ENCODE peak calls at places on chromosomes 3 and 15, in seven cellular contexts. H is BJ; J is hepatic stellate cell; P is lower leg skin; G is frontal cortex; T is fibroblast of villous mesenchyme; R is effector CD4-positive, alpha-beta T cell. E is an unnamed sample.

GRCh38 chr3:117052356-117052755 is 342.8 kb downstream of the TUSC7 start:
- DNase-seq in H (peak), J (peak), P (no peak), G (no peak), T (peak), R (no peak), E (no peak)

GRCh38 chr15:69600556-69601085 is 148.0 kb downstream of the RPLP1 start:
- DNase-seq in H (no peak), J (no peak), P (no peak), G (no peak), T (no peak), R (no peak), E (no peak)

GRCh38 chr3:194104041-194104751 is 31.8 kb upstream of the HES1 start:
- DNase-seq in H (no peak), J (no peak), P (no peak), G (no peak), T (no peak), R (no peak), E (no peak)

GRCh38 chr3:38655708-38656300 is 6.3 kb upstream of the SCN5A start:
- DNase-seq in H (no peak), J (no peak), P (no peak), G (no peak), T (peak), R (no peak), E (no peak)

GRCh38 chr3:89360155-89360554 is 252.7 kb downstream of the EPHA3 start:
- DNase-seq in H (no peak), J (no peak), P (no peak), G (no peak), T (peak), R (no peak), E (no peak)

GRCh38 chr3:31096661-31097060 is 202.2 kb upstream of the GADL1 start:
- DNase-seq in H (no peak), J (no peak), P (no peak), G (no peak), T (peak), R (no peak), E (no peak)

GRCh38 chr15:44319385-44319784 is 30.9 kb downstream of the GOLM2 start:
- DNase-seq in H (no peak), J (no peak), P (no peak), G (no peak), T (no peak), R (no peak), E (no peak)

GRCh38 chr3:68256635-68257034 is 602.2 kb upstream of the SUCLG2 start:
- DNase-seq in H (no peak), J (no peak), P (no peak), G (no peak), T (no peak), R (no peak), E (no peak)

GRCh38 chr3:36677331-36678007 is 86.9 kb downstream of the DCLK3 start:
- DNase-seq in H (peak), J (peak), P (no peak), G (no peak), T (peak), R (no peak), E (no peak)

GRCh38 chr15:81758789-81759188 is 287.0 kb downstream of the MEX3B start:
- DNase-seq in H (no peak), J (no peak), P (no peak), G (no peak), T (no peak), R (no peak), E (no peak)

GRCh38 chr3:77377717-77378116 is 337.8 kb downstream of the ROBO2 start:
- DNase-seq in H (no peak), J (no peak), P (no peak), G (no peak), T (no peak), R (no peak), E (no peak)

GRCh38 chr3:182490601-182491485 is 302.5 kb upstream of the ATP11B start:
- DNase-seq in H (no peak), J (no peak), P (no peak), G (peak), T (peak), R (no peak), E (peak)

E was measured in DMS 273 treated with DMSO at 0.1 percent for 48 hours.